ENCODE peak calls at places on chromosomes 11 and 22, in five cellular contexts. L, F, K, N and E are unnamed samples.

GRCh38 chr11:79440451-79441158 is at the start of gene TENM4:
- DNase-seq in L (no peak), F (peak), K (peak), N (peak), E (no peak)

GRCh38 chr11:109972181-109972715 is 120.9 kb upstream of the ZC3H12C start:
- DNase-seq in L (no peak), F (no peak), K (no peak), N (no peak), E (no peak)

GRCh38 chr22:24540470-24540869 is 14.5 kb downstream of the GUCD1 start:
- DNase-seq in L (no peak), F (no peak), K (no peak), N (no peak), E (no peak)

GRCh38 chr11:31607914-31608313 is 98.3 kb downstream of the ELP4 start:
- DNase-seq in L (no peak), F (no peak), K (no peak), N (no peak), E (no peak)

GRCh38 chr11:128240546-128240945 is 346.8 kb downstream of the ETS1 start:
- DNase-seq in L (no peak), F (no peak), K (peak), N (no peak), E (no peak)

GRCh38 chr11:134516529-134516928 is 104.5 kb upstream of the B3GAT1 start:
- DNase-seq in L (no peak), F (peak), K (no peak), N (no peak), E (no peak)

GRCh38 chr11:119711476-119711875 is 17.5 kb downstream of the NECTIN1 start:
- DNase-seq in L (no peak), F (no peak), K (no peak), N (no peak), E (no peak)

GRCh38 chr22:24244144-24244787 is 616 bp downstream of the GGT5 start:
- DNase-seq in L (no peak), F (no peak), K (peak), N (no peak), E (no peak)

GRCh38 chr22:39943366-39943765 is 16.8 kb upstream of the TMA7B start:
- DNase-seq in L (no peak), F (no peak), K (no peak), N (no peak), E (no peak)
- TF ChIP-seq CTCF in L (no peak), F (no peak), K (no peak), N (no peak), E (no peak)

DNA sequence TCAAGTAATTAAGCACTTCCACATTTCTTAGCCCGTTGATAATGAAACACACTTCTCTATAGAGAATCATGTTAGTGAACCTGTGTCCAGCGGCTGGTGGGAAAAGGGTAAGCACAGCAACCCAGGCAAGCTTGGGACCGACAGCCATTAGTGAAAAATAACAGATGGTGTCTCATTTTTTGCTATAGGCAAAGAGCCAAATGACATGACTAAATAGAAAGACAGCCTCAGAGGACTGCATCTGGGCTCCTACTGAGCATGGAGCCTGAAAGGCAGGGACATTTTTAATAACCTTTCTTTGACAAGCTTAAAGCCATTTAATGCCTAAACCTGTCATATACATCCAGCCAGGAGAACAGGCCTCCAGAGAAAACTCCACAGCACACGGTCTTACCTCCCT is 67.0 kb downstream of the FANCF start:
- DNase-seq in L (no peak), F (no peak), K (peak), N (peak), E (no peak)
- H3K4me3 ChIP-seq in L (no peak), F (no peak), K (no peak), N (no peak), E (no peak)

GRCh38 chr11:44695169-44695833 is 31.5 kb upstream of the TSPAN18 start:
- DNase-seq in L (no peak), F (no peak), K (no peak), N (no peak), E (no peak)

GRCh38 chr11:44694443-44694842 is 32.3 kb upstream of the TSPAN18 start:
- DNase-seq in L (no peak), F (no peak), K (no peak), N (no peak), E (no peak)

GRCh38 chr11:44689265-44689664 is 37.5 kb upstream of the TSPAN18 start:
- DNase-seq in L (no peak), F (no peak), K (no peak), N (no peak), E (no peak)

GRCh38 chr11:44690651-44691050 is 36.1 kb upstream of the TSPAN18 start:
- DNase-seq in L (no peak), F (no peak), K (no peak), N (no peak), E (no peak)

GRCh38 chr11:44693654-44694119 is 33.1 kb upstream of the TSPAN18 start:
- DNase-seq in L (no peak), F (no peak), K (no peak), N (no peak), E (no peak)
- TF ChIP-seq CTCF in L (no peak), F (no peak), K (no peak), N (no peak), E (no peak)

GRCh38 chr11:27735281-27735680 is 35.0 kb upstream of the BDNF start:
- DNase-seq in L (no peak), F (no peak), K (peak), N (no peak), E (no peak)
- H3K4me3 ChIP-seq in L (no peak), F (no peak), K (no peak), N (no peak), E (no peak)

GRCh38 chr11:10604340-10604748 is 35.9 kb upstream of the LYVE1 start:
- DNase-seq in L (no peak), F (peak), K (no peak), N (peak), E (no peak)

GRCh38 chr11:10605941-10606381 is 37.5 kb upstream of the LYVE1 start:
- DNase-seq in L (peak), F (peak), K (peak), N (peak), E (no peak)

GRCh38 chr11:10603721-10604297 is 35.3 kb upstream of the LYVE1 start:
- DNase-seq in L (no peak), F (no peak), K (no peak), N (no peak), E (no peak)

GRCh38 chr11:10607462-10607861 is 39.0 kb upstream of the LYVE1 start:
- DNase-seq in L (no peak), F (no peak), K (no peak), N (no peak), E (no peak)

GRCh38 chr11:10606536-10607208 is 38.2 kb upstream of the LYVE1 start:
- DNase-seq in L (no peak), F (no peak), K (peak), N (peak), E (no peak)
- TF ChIP-seq CTCF in L (no peak), F (no peak), K (no peak), N (no peak), E (no peak)

DNA sequence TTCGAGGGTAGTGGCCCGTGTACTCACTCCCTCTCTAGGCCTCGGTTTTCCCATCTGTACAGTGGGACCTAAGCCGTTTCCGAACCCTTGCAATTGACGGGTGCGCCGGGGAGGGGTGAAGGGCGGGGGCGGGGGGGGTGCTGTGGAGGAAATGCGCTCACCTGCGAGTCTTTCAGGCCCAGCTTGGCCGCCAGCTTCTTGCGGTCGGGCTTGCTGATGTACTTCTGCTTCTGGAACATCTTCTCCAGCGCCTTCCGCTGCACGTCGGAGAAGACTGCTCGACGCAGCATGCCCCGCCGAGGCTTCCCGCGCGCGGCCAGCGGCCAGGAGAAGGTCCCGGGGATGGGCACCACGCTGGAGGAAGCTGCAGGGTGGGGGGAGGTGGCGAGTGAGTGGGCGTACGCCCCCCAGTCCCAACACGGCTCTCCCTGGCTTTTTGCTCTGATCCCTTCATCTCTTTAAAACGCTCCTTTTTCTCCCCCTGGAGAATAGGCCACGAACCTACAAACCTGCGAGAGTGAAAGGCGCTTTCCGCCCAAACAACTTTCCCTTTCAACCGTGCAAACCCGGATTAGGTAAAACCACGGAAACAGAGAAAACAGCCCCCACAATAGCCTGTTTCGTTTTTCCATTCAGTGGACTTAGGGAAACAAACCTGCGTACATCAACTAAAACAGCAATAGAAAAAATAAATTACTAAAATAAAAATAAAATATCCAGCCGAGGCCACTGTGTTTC is 3.2 kb downstream of the DBX1 start:
- DNase-seq in L (no peak), F (peak), K (no peak), N (peak), E (no peak)
- H3K4me3 ChIP-seq in L (no peak), F (peak), K (no peak), N (no peak), E (no peak)

GRCh38 chr11:126411971-126412381 is 56.5 kb downstream of the ST3GAL4 start:
- DNase-seq in L (peak), F (no peak), K (no peak), N (no peak), E (no peak)
- TF ChIP-seq CTCF in L (peak), F (no peak), K (peak), N (no peak), E (no peak)

GRCh38 chr11:34825315-34825669 is 90.9 kb downstream of the APIP start:
- DNase-seq in L (no peak), F (no peak), K (no peak), N (no peak), E (no peak)

GRCh38 chr11:34827239-34827638 is 88.9 kb downstream of the APIP start:
- DNase-seq in L (no peak), F (no peak), K (no peak), N (no peak), E (no peak)

GRCh38 chr11:34824425-34824824 is 91.8 kb downstream of the APIP start:
- DNase-seq in L (no peak), F (no peak), K (no peak), N (no peak), E (no peak)

GRCh38 chr11:34825670-34826383 is 90.4 kb downstream of the APIP start:
- DNase-seq in L (no peak), F (peak), K (no peak), N (peak), E (peak)

DNA sequence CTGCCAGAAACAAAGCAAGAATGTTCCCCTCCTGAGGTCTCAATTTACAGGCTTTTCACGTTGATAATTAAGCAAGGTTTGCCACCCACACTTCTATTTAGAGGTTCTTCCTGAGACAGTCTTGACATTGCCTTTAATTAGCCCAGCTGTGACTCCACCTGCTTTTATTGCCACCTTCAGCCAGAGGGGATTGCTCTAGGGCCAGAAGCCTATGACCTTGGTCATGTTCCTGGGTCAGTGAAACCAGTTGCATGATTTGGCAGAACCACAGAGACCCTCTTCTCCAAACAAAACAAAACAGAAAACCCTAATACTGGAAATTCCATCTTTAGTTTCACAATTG is 89.8 kb downstream of the APIP start:
- DNase-seq in L (no peak), F (no peak), K (no peak), N (no peak), E (no peak)
- H3K4me3 ChIP-seq in L (no peak), F (no peak), K (no peak), N (no peak), E (no peak)